ENCODE peak calls at places on chromosome 10, in four cellular contexts. F is astrocyte of the spinal cord; A is CD8-positive, alpha-beta memory T cell; H is NCI-H2171. N is an unnamed sample.

GRCh38 chr10:124403548-124403947 is 15.2 kb downstream of the OAT start:
- DNase-seq in H (peak; percentile 43), F (peak; percentile 89), A (peak; percentile 51), N (peak; percentile 78)

GRCh38 chr10:62433181-62433692 is 59.1 kb downstream of the ZNF365 start:
- DNase-seq in H (no peak), F (peak; percentile 97), A (no peak), N (peak; percentile 98)

GRCh38 chr10:27240891-27241639 is 468 bp upstream of the ACBD5 start:
- DNase-seq in F (peak; percentile 26), H (no peak), A (peak; percentile 39), N (peak; percentile 24)

GRCh38 chr10:29098423-29098822 is 190.4 kb upstream of the LYZL1 start:
- DNase-seq in A (no peak), H (no peak), F (no peak), N (no peak)

GRCh38 chr10:119655566-119656001 is 4.4 kb downstream of the BAG3 start:
- DNase-seq in A (peak; percentile 16), H (no peak), F (peak; percentile 86), N (peak; percentile 85)

GRCh38 chr10:119772347-119772746 is 46.5 kb downstream of the INPP5F start:
- DNase-seq in A (no peak), F (no peak), H (no peak), N (no peak)

GRCh38 chr10:88642991-88643390 is 21.3 kb upstream of the LIPF start:
- DNase-seq in F (no peak), H (no peak), A (no peak), N (peak; percentile 23)

GRCh38 chr10:88986549-88987242 is 3.9 kb upstream of the FAS start:
- DNase-seq in H (no peak), F (peak; percentile 53), A (peak; percentile 18), N (no peak)